ENCODE peak calls at places on chromosomes 12 and 14, in six cellular contexts. M is cardiac fibroblast, G is fibroblast of pulmonary artery, T is GM23338, H is OCI-LY7, S is AG04450. X is an unnamed sample.

GRCh38 chr12:65741662-65742480 is 82.4 kb upstream of the HMGA2 start:
- DNase-seq in M (peak), G (peak), T (peak), H (no peak), S (no peak), X (peak)

GRCh38 chr12:132154341-132154761 is 10.1 kb downstream of the NOC4L start:
- DNase-seq in M (no peak), G (no peak), T (no peak), H (no peak), S (no peak), X (no peak)

GRCh38 chr12:67320614-67321305 is 51.6 kb downstream of the CAND1 start:
- DNase-seq in M (peak), G (peak), T (peak), H (peak), S (no peak), X (no peak)

GRCh38 chr14:99717682-99718013 is 33.5 kb downstream of the CYP46A1 start:
- DNase-seq in M (no peak), G (no peak), T (no peak), H (no peak), S (no peak), X (no peak)

GRCh38 chr14:103231376-103232019 is 102.5 kb upstream of the EIF5 start:
- DNase-seq in M (no peak), G (no peak), T (no peak), H (no peak), S (no peak), X (no peak)

GRCh38 chr12:97951239-97951638 is 488.6 kb downstream of the RMST start:
- DNase-seq in M (no peak), G (no peak), T (no peak), H (no peak), S (no peak), X (no peak)

GRCh38 chr12:58954002-58954401 is 33.7 kb upstream of the LRIG3 start:
- DNase-seq in M (no peak), G (no peak), T (no peak), H (no peak), S (no peak), X (no peak)

GRCh38 chr14:105281354-105282097 is 19.3 kb downstream of the BRF1 start:
- DNase-seq in M (peak), G (peak), T (peak), H (peak), S (peak), X (peak)

GRCh38 chr14:34684578-34684977 is 29.8 kb downstream of the CFL2 start:
- DNase-seq in M (peak), G (peak), T (no peak), H (no peak), S (no peak), X (peak)

GRCh38 chr12:124359671-124360581 is 65.0 kb downstream of the RFLNA start:
- DNase-seq in M (peak), G (peak), T (peak), H (no peak), S (no peak), X (no peak)

GRCh38 chr14:31297701-31298344 is 90.2 kb upstream of the HECTD1 start:
- DNase-seq in M (peak), G (peak), T (no peak), H (no peak), S (no peak), X (peak)

GRCh38 chr12:26113853-26114719 is 10.8 kb downstream of the BHLHE41 start:
- DNase-seq in M (peak), G (peak), T (peak), H (no peak), S (peak), X (peak)

GRCh38 chr14:70754989-70755388 is 54.3 kb downstream of the MAP3K9 start:
- DNase-seq in M (peak), G (peak), T (no peak), H (no peak), S (no peak), X (peak)

GRCh38 chr12:121630791-121631190 is 4.5 kb downstream of the ORAI1 start:
- DNase-seq in M (no peak), G (no peak), T (no peak), H (no peak), S (no peak), X (no peak)

GRCh38 chr12:96237465-96238077 is 43.4 kb downstream of the ELK3 start:
- DNase-seq in M (peak), G (peak), T (no peak), H (no peak), S (peak), X (peak)

GRCh38 chr12:93591137-93591868 is 18.8 kb downstream of the SOCS2 start:
- DNase-seq in M (peak), G (peak), T (peak), H (peak), S (peak), X (peak)

GRCh38 chr12:120264086-120264485 is 1.4 kb downstream of the PXN start:
- DNase-seq in M (no peak), G (no peak), T (no peak), H (no peak), S (no peak), X (no peak)

GRCh38 chr12:116443706-116444589 is 115.2 kb upstream of the MAP1LC3B2 start:
- DNase-seq in M (no peak), G (no peak), T (no peak), H (no peak), S (no peak), X (peak)

GRCh38 chr12:101086490-101086889 is 123.5 kb downstream of the SLC5A8 start:
- DNase-seq in M (peak), G (peak), T (peak), H (no peak), S (no peak), X (peak)

GRCh38 chr12:46300906-46301305 is 32.1 kb upstream of the SLC38A1 start:
- DNase-seq in M (peak), G (peak), T (no peak), H (peak), S (no peak), X (no peak)

GRCh38 chr12:54300267-54300731 is 516 bp downstream of the NFE2 start:
- DNase-seq in M (no peak), G (no peak), T (no peak), H (no peak), S (no peak), X (no peak)
- H3K4me3 ChIP-seq in M (peak), G (peak), T (peak), H (no peak), S (peak), X (no peak)

GRCh38 chr12:72015895-72016294 is 77.2 kb downstream of the TPH2 start:
- DNase-seq in M (no peak), G (no peak), T (no peak), H (no peak), S (no peak), X (no peak)
- TF ChIP-seq CTCF in M (no peak), G (no peak), T (no peak), H (no peak), S (no peak), X (no peak)

DNA sequence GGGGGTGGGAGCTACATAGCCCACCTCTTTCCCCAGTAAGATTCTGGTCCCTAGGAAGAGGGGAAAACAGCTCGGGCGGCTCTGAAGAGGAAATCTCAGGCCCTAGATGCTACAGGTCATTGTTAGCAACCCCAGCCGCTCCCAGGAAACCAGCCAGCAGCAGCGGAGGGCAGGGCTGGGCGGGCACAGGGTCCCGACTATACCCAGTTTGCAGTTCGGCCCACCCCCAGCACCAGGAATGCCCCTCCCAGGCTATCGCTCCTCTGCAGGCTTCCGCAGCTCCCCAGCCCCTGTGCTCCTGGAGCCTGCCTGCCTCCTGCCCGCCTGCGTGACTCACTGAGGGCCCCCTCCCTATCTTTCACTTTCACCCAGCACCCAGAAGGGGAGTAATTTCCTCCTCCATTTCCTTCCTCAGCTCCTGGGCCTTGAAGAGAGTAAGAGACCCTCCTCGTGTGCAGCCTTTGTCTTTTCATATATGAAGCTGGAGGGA is 27.2 kb upstream of the PNMA1 start:
- DNase-seq in M (peak), G (peak), T (peak), H (peak), S (no peak), X (peak)
- H3K4me3 ChIP-seq in M (peak), G (peak), T (peak), H (peak), S (peak), X (peak)

DNA sequence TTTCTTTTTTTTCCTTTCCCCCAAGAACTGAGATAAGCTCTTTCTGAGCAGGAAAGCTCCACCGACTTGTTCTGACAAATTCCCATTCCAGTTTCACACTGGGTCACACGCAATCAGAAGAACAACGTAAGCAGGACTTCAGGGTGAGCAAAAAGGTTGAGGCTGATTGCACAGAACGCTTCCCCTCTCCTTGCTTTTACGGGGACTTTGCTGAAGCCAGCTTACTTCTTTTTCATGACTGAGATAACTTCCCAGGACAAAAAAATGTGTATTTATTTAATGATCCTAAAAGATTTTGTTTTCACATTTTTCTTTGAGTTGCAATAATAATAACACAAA is 153.2 kb downstream of the PHLDA1 start:
- DNase-seq in M (peak), G (peak), T (no peak), H (no peak), S (peak), X (peak)
- TF ChIP-seq CTCF in M (no peak), G (no peak), T (no peak), H (no peak), S (no peak), X (no peak)

GRCh38 chr14:36582011-36582873 is at the start of gene NKX2-8:
- DNase-seq in M (no peak), G (no peak), T (peak), H (no peak), S (no peak), X (peak)
- H3K4me3 ChIP-seq in M (peak), G (peak), T (peak), H (no peak), S (peak), X (peak)

GRCh38 chr12:24574538-24574937 is 374.4 kb downstream of the BCAT1 start:
- DNase-seq in M (no peak), G (no peak), T (no peak), H (no peak), S (no peak), X (peak)
- TF ChIP-seq CTCF in M (no peak), G (no peak), T (peak), H (no peak), S (no peak), X (no peak)

DNA sequence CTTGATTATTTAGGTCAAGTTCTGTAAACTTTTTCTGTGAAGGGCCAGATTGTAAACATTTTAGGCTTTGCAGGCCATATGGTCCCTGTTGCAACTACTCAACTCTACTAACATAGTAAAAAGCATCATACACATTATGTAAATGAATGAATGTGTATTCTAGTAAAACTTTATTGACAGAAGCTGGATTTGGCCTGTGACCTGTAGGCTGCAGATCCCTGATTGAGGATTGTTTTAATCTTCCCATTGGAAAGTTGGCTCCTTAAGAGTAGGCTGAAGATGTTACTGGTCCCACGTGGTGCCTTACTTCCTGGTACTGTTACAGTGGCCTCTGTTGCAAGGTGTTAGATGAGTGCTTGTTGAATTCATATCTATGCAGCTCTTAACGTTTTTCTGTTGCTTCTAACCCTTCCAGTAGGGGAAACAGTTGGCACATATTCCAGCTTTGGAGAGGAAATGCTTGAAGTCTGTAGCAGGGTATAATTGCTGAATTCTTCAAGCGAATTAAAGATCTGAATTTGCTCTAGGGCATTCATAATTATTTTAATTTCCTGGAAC is 133.6 kb upstream of the DNM1L start:
- DNase-seq in M (no peak), G (no peak), T (no peak), H (peak), S (no peak), X (no peak)
- H3K4me3 ChIP-seq in M (no peak), G (no peak), T (no peak), H (peak), S (no peak), X (no peak)

GRCh38 chr12:57198329-57198728 is 18.3 kb upstream of the NXPH4 start:
- DNase-seq in M (no peak), G (no peak), T (no peak), H (no peak), S (no peak), X (no peak)
- TF ChIP-seq CTCF in M (no peak), G (no peak), T (no peak), H (no peak), S (no peak), X (no peak)